ENCODE peak calls at places on chromosomes 11 and 22, in five cellular contexts. E, O, A, K and D are unnamed samples.

GRCh38 chr11:8729837-8730696 is 47.5 kb downstream of the RPL27A start:
- DNase-seq in A (no peak), K (no peak), E (no peak), O (no peak), D (no peak)

GRCh38 chr11:12019867-12020416 is 11.5 kb upstream of the DKK3 start:
- DNase-seq in A (no peak), K (no peak), E (no peak), O (no peak), D (no peak)

GRCh38 chr11:46247664-46248063 is 29.8 kb upstream of the CREB3L1 start:
- DNase-seq in A (peak; percentile 77), K (no peak), E (peak; percentile 83), O (no peak), D (no peak)

GRCh38 chr11:71198823-71199165 is 53.6 kb downstream of the SHANK2 start:
- DNase-seq in A (no peak), O (no peak), K (no peak), E (no peak), D (peak; percentile 70)

GRCh38 chr11:128890543-128891409 is at the start of gene KCNJ5:
- DNase-seq in E (peak; percentile 40), O (no peak), A (peak; percentile 51), K (no peak), D (no peak)

GRCh38 chr22:46890819-46891218 is 128.4 kb downstream of the TBC1D22A start:
- DNase-seq in K (no peak), O (no peak), A (no peak), E (no peak), D (no peak)

GRCh38 chr11:20162824-20163777 is 2.8 kb upstream of the DBX1 start:
- DNase-seq in E (peak; percentile 27), A (no peak), K (no peak), O (no peak), D (no peak)

GRCh38 chr11:64276653-64277431 is 7.6 kb downstream of the BAD start:
- DNase-seq in O (peak; percentile 53), A (peak; percentile 91), E (peak; percentile 96), K (no peak), D (peak; percentile 92)

GRCh38 chr11:8672346-8672745 is 10.1 kb downstream of the TRIM66 start:
- DNase-seq in E (no peak), K (no peak), A (no peak), O (no peak), D (no peak)

GRCh38 chr11:27611946-27612455 is 88.3 kb downstream of the BDNF start:
- DNase-seq in E (peak; percentile 50), O (no peak), K (no peak), A (no peak), D (no peak)

GRCh38 chr11:19822531-19822930 is 109.9 kb downstream of the NAV2 start:
- DNase-seq in E (no peak), K (no peak), O (no peak), A (no peak), D (no peak)

GRCh38 chr11:65498042-65498726 is 661 bp upstream of the MALAT1 start:
- DNase-seq in E (peak; percentile 69), K (peak; percentile 27), A (peak; percentile 50), O (peak; percentile 66), D (peak; percentile 46)

GRCh38 chr11:97979741-97980140 is 1041.0 kb upstream of the CNTN5 start:
- DNase-seq in E (no peak), K (no peak), O (no peak), A (no peak), D (no peak)

GRCh38 chr22:24051568-24051967 is 40.5 kb downstream of the CABIN1 start:
- DNase-seq in E (no peak), A (no peak), K (no peak), O (no peak), D (no peak)

GRCh38 chr22:44913198-44913983 is 96.4 kb downstream of the PHF21B start:
- DNase-seq in E (no peak), A (no peak), K (no peak), O (peak; percentile 43), D (peak; percentile 76)

GRCh38 chr11:12094872-12095800 is 15.3 kb upstream of the MICAL2 start:
- DNase-seq in K (no peak), E (peak; percentile 62), O (no peak), A (no peak), D (no peak)

GRCh38 chr22:26671317-26672059 is 14.1 kb downstream of the MIAT start:
- DNase-seq in K (no peak), A (no peak), E (peak; percentile 89), O (peak; percentile 71), D (no peak)

GRCh38 chr11:86068138-86068861 is 584 bp downstream of the PICALM start:
- DNase-seq in O (peak; percentile 71), E (peak; percentile 35), K (no peak), A (peak; percentile 6), D (peak; percentile 88)

GRCh38 chr11:70078095-70078795 is at the start of gene ANO1:
- DNase-seq in O (no peak), K (no peak), A (peak; percentile 51), E (peak; percentile 20), D (peak; percentile 47)

GRCh38 chr11:70455354-70455753 is 57.0 kb downstream of the CTTN start:
- DNase-seq in E (no peak), O (no peak), K (no peak), A (no peak), D (no peak)

DNA sequence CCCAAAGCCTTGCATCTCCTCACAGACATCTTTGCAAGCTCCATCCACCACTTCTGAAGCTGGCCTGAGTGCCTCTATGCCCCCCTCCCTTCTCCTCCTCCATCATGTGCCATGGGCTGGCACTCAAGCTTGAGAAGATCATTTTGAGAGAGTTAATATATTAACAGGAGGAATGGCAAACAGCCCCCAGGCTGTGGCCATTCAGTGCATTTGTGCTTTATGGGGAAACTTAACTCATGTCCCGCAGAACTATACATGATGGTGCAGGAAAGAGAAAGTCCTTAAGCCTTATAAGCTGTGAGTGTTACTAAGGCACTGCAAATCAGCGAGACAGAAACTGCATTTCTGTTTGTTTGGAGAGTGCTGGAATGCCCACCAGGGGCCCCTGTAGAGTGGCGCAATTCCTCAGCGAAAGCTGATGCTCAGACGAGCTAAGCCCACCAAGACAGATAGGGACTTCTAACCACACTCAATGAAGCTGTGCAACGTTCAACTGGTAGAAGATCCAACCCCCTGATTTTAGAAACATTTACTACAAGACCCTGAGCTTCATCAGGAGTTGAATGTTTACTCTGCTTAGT is 26.8 kb upstream of the PHLDA2 start:
- DNase-seq in E (no peak), O (no peak), A (no peak), K (no peak), D (no peak)
- TF ChIP-seq CTCF in E (no peak), O (no peak), A (peak; percentile 9), K (peak; percentile 8), D (peak; percentile 12)

GRCh38 chr11:130452171-130452570 is 3.7 kb downstream of the ADAMTS15 start:
- DNase-seq in K (no peak), O (no peak), E (no peak), A (no peak), D (no peak)

GRCh38 chr11:130456276-130456675 is 7.8 kb downstream of the ADAMTS15 start:
- DNase-seq in A (no peak), K (no peak), O (no peak), E (no peak), D (no peak)

GRCh38 chr11:130455493-130456127 is 7.2 kb downstream of the ADAMTS15 start:
- DNase-seq in E (no peak), A (no peak), K (no peak), O (no peak), D (no peak)

GRCh38 chr11:130452941-130453340 is 4.5 kb downstream of the ADAMTS15 start:
- DNase-seq in E (no peak), O (no peak), K (no peak), A (no peak), D (no peak)

DNA sequence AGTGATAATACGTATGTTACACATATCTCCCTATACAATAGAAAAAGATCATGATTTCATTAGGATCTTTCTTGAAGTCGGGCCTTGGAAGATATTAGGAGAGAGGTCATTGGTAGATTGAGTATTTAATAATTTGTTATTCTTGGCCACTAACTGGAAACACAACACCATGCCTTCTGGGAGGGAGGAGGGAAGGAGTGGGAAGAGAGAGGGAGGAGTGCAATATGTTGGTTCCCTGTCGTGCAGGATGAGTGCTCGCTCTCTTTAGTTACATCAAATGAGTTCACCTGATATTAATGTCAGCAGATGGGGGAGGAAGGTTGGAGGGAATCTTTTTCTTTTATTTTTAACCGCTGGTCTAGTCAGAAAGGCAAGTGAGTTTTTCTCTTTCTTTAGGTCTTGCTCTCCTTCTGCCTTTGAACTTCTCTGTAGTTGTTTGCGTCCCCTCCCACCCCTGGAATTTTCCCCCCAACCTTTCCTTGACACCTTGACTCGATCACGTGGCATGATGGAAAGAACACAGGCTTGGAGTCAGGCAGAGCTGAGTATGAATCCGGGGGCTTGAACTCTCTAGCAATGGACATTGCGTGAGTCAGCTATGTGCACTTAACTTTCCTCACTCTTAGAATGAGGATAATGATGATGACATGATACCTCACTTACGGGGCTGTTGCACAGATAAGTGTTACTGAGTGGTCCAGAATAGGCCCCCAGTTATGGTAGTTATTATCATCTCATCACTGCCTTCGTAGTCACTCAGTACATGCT is 6.2 kb downstream of the ADAMTS15 start:
- DNase-seq in A (no peak), K (no peak), O (no peak), E (no peak), D (no peak)
- TF ChIP-seq CTCF in A (no peak), K (no peak), O (no peak), E (no peak), D (no peak)

GRCh38 chr11:36095716-36096115 is 151.9 kb downstream of the LDLRAD3 start:
- DNase-seq in K (no peak), E (no peak), O (no peak), A (no peak), D (no peak)

GRCh38 chr11:36093548-36093947 is 149.7 kb downstream of the LDLRAD3 start:
- DNase-seq in O (no peak), E (no peak), K (no peak), A (no peak), D (no peak)

GRCh38 chr11:36098046-36098445 is 154.2 kb downstream of the LDLRAD3 start:
- DNase-seq in K (no peak), E (no peak), A (no peak), O (no peak), D (no peak)

GRCh38 chr11:36098976-36099375 is 155.1 kb downstream of the LDLRAD3 start:
- DNase-seq in E (no peak), O (no peak), A (no peak), K (no peak), D (no peak)

DNA sequence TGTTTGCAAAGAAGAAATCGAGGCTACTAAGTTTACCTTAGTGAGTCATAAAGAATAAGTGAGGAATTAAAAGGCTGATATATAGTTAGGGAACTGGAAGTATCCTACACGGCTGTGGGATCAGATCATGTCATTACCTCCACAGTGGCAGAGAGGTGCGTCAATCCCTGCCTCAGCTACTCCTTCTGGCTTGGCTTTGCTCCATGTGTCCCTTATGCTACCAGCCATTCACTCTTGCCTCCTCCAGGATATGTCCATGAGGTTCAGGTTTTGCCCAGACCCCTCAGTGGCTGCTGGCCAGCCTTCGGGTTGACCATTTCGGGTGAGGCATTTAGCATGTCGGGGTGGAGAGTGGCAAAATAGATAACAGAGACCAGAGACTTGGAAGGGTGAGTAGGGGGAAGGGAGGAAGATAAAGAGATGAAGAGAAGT is 153.4 kb downstream of the LDLRAD3 start:
- DNase-seq in A (peak; percentile 14), E (no peak), K (no peak), O (no peak), D (no peak)
- TF ChIP-seq CTCF in A (no peak), E (no peak), K (no peak), O (no peak), D (no peak)

DNA sequence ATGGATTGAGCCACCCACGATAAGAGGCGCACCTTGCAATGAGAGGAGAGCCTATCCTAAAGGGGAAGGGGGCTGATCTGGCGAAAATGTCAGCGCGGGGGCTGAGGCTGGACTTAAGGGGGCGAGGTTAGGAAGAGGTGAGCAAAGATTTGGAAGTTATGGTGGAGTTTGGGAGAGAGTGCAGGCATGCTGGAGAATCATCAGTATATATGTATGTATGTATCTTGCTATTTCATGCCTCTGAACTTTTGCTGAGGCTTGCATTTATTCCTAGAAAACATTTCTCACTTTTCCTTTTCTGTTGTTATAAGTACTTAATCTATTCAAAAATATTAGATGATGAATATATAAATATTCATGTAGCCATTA is 17.2 kb upstream of the THRSP start:
- DNase-seq in O (no peak), A (no peak), E (no peak), K (no peak), D (no peak)
- TF ChIP-seq CTCF in O (no peak), A (no peak), E (no peak), K (no peak), D (peak; percentile 68)